ENCODE peak calls at places on chromosomes 1 and 21, in five cellular contexts. One of them, this sample, is unnamed. For H3K4me1, the result is how much of the 10 kb centered on the place peaks cover.

GRCh38 chr1:52633291-52633754 is 355 bp downstream of the SHISAL2A start:
- DNase-seq in right cardiac atrium: peak
- DNase-seq in cardiac muscle cell: peak
- DNase-seq in A549: no peak
- DNase-seq in Caco-2: peak
- DNase-seq in this sample: peak

GRCh38 chr1:21518774-21519455 is 9.7 kb downstream of the ALPL start:
- DNase-seq in right cardiac atrium: no peak
- DNase-seq in A549: no peak
- DNase-seq in Caco-2: no peak
- DNase-seq in cardiac muscle cell: no peak
- DNase-seq in this sample: no peak

GRCh38 chr1:96660503-96660902 is 61.1 kb upstream of the PTBP2 start:
- DNase-seq in Caco-2: no peak
- DNase-seq in right cardiac atrium: no peak
- DNase-seq in A549: no peak
- DNase-seq in cardiac muscle cell: no peak
- DNase-seq in this sample: no peak

GRCh38 chr1:10637833-10638558 is 158.4 kb downstream of the CASZ1 start:
- DNase-seq in right cardiac atrium: peak
- DNase-seq in A549: no peak
- DNase-seq in Caco-2: no peak
- DNase-seq in cardiac muscle cell: no peak
- DNase-seq in this sample: no peak

GRCh38 chr1:162922196-162922595 is 61.2 kb upstream of the CCDC190 start:
- DNase-seq in right cardiac atrium: no peak
- DNase-seq in Caco-2: no peak
- DNase-seq in cardiac muscle cell: no peak
- DNase-seq in A549: no peak
- DNase-seq in this sample: no peak

GRCh38 chr1:41476807-41477361 is 7.6 kb downstream of the EDN2 start:
- DNase-seq in A549: no peak
- DNase-seq in Caco-2: no peak
- DNase-seq in cardiac muscle cell: no peak
- DNase-seq in right cardiac atrium: peak
- DNase-seq in this sample: peak

GRCh38 chr1:24043345-24044032 is 63.4 kb upstream of the SRSF10 start:
- DNase-seq in cardiac muscle cell: no peak
- DNase-seq in Caco-2: no peak
- DNase-seq in right cardiac atrium: no peak
- DNase-seq in A549: no peak
- DNase-seq in this sample: no peak

GRCh38 chr21:15172963-15173362 is 108.2 kb upstream of the NRIP1 start:
- DNase-seq in cardiac muscle cell: no peak
- DNase-seq in A549: no peak
- DNase-seq in Caco-2: no peak
- DNase-seq in right cardiac atrium: no peak
- DNase-seq in this sample: no peak

GRCh38 chr21:17388226-17388625 is 124.6 kb upstream of the CXADR start:
- DNase-seq in right cardiac atrium: peak
- DNase-seq in A549: no peak
- DNase-seq in Caco-2: no peak
- DNase-seq in cardiac muscle cell: no peak
- DNase-seq in this sample: no peak

GRCh38 chr1:82604524-82604923 is 803.8 kb downstream of the ADGRL2 start:
- DNase-seq in Caco-2: peak
- DNase-seq in right cardiac atrium: no peak
- DNase-seq in A549: peak
- DNase-seq in cardiac muscle cell: peak
- DNase-seq in this sample: no peak

GRCh38 chr1:80675469-80675868 is 1125.3 kb upstream of the ADGRL2 start:
- DNase-seq in Caco-2: no peak
- DNase-seq in A549: no peak
- DNase-seq in cardiac muscle cell: no peak
- DNase-seq in right cardiac atrium: no peak
- DNase-seq in this sample: no peak

GRCh38 chr1:175620380-175620779 is 123.0 kb downstream of the TNR start:
- DNase-seq in Caco-2: no peak
- DNase-seq in cardiac muscle cell: no peak
- DNase-seq in A549: no peak
- DNase-seq in right cardiac atrium: no peak
- DNase-seq in this sample: no peak

GRCh38 chr1:38403667-38404066 is 357.1 kb upstream of the POU3F1 start:
- DNase-seq in right cardiac atrium: no peak
- DNase-seq in cardiac muscle cell: no peak
- DNase-seq in Caco-2: peak
- DNase-seq in A549: no peak
- DNase-seq in this sample: no peak

GRCh38 chr1:65717815-65718454 is 74.8 kb upstream of the PDE4B start:
- DNase-seq in A549: peak
- DNase-seq in right cardiac atrium: no peak
- DNase-seq in Caco-2: peak
- DNase-seq in cardiac muscle cell: no peak
- DNase-seq in this sample: no peak

GRCh38 chr1:207051615-207051943 is 571 bp upstream of the YOD1 start:
- DNase-seq in A549: no peak
- DNase-seq in Caco-2: no peak
- DNase-seq in right cardiac atrium: no peak
- DNase-seq in cardiac muscle cell: no peak
- DNase-seq in this sample: no peak
- H3K4me1 ChIP-seq in A549: under half
- H3K4me1 ChIP-seq in Caco-2: under half
- H3K4me1 ChIP-seq in right cardiac atrium: under half
- H3K4me1 ChIP-seq in cardiac muscle cell: under half
- H3K4me1 ChIP-seq in this sample: half or more

GRCh38 chr1:109788695-109789521 is 25.2 kb upstream of the EPS8L3 start:
- DNase-seq in cardiac muscle cell: peak
- DNase-seq in Caco-2: peak
- DNase-seq in A549: peak
- DNase-seq in right cardiac atrium: peak
- DNase-seq in this sample: peak
- H3K4me1 ChIP-seq in cardiac muscle cell: half or more
- H3K4me1 ChIP-seq in Caco-2: under half
- H3K4me1 ChIP-seq in A549: half or more
- H3K4me1 ChIP-seq in right cardiac atrium: under half
- H3K4me1 ChIP-seq in this sample: half or more

GRCh38 chr1:59674605-59675004 is 140.1 kb upstream of the HOOK1 start:
- DNase-seq in cardiac muscle cell: no peak
- DNase-seq in right cardiac atrium: no peak
- DNase-seq in A549: no peak
- DNase-seq in Caco-2: no peak
- DNase-seq in this sample: no peak

GRCh38 chr1:59678065-59678808 is 136.5 kb upstream of the HOOK1 start:
- DNase-seq in cardiac muscle cell: no peak
- DNase-seq in Caco-2: no peak
- DNase-seq in A549: no peak
- DNase-seq in right cardiac atrium: no peak
- DNase-seq in this sample: no peak

GRCh38 chr1:59680044-59680443 is 134.7 kb upstream of the HOOK1 start:
- DNase-seq in Caco-2: no peak
- DNase-seq in cardiac muscle cell: no peak
- DNase-seq in right cardiac atrium: no peak
- DNase-seq in A549: no peak
- DNase-seq in this sample: no peak

GRCh38 chr1:59682405-59683080 is 132.2 kb upstream of the HOOK1 start:
- DNase-seq in right cardiac atrium: no peak
- DNase-seq in A549: no peak
- DNase-seq in Caco-2: no peak
- DNase-seq in cardiac muscle cell: no peak
- DNase-seq in this sample: no peak

DNA sequence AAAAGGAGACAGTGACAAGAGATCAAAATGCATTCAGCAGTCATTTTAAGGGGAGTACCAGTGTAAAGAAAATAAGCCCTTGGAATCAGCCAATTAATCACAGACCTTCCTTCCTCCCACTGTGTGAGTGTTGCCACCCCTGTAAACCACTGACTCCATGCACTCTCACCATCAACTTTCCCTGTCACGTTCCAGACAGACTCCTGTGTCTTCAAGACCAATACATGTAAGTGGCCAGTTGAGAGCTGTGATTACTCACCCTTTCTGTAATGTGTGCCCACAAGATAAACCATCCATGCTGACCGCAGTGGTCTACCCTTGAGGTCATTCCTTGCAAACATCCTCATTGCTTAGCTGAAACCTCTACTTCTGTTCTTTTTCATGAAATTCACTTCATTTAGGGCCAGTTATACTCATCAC is 135.9 kb upstream of the HOOK1 start:
- DNase-seq in cardiac muscle cell: peak
- DNase-seq in A549: peak
- DNase-seq in right cardiac atrium: no peak
- DNase-seq in Caco-2: no peak
- DNase-seq in this sample: no peak
- H3K4me1 ChIP-seq in cardiac muscle cell: under half
- H3K4me1 ChIP-seq in A549: under half
- H3K4me1 ChIP-seq in right cardiac atrium: under half
- H3K4me1 ChIP-seq in Caco-2: under half
- H3K4me1 ChIP-seq in this sample: half or more

DNA sequence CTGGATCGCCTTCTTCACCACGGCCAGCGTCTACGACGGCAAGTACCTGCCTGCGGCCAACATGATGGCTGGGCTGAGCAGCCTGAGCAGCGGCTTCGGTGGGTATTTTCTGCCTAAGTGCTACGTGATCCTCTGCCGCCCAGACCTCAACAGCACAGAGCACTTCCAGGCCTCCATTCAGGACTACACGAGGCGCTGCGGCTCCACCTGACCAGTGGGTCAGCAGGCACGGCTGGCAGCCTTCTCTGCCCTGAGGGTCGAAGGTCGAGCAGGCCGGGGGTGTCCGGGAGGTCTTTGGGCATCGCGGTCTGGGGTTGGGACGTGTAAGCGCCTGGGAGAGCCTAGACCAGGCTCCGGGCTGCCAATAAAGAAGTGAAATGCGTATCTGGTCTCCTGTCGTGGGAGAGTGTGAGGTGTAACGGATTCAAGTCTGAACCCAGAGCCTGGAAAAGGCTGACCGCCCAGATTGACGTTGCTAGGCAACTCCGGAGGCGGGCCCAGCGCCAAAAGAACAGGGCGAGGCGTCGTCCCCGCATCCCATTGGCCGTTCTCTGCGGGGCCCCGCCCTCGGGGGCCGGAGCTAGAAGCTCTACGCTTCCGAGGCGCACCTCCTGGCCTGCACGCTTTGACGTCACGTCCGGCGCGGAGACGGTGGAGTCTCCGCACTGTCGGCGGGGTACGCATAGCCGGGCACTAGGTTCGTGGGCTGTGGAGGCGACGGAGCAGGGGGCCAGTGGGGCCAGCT is at the start of gene ZBTB48:
- DNase-seq in cardiac muscle cell: peak
- DNase-seq in A549: peak
- DNase-seq in Caco-2: peak
- DNase-seq in right cardiac atrium: peak
- DNase-seq in this sample: peak
- H3K4me1 ChIP-seq in cardiac muscle cell: under half
- H3K4me1 ChIP-seq in A549: under half
- H3K4me1 ChIP-seq in Caco-2: under half
- H3K4me1 ChIP-seq in right cardiac atrium: under half
- H3K4me1 ChIP-seq in this sample: under half

DNA sequence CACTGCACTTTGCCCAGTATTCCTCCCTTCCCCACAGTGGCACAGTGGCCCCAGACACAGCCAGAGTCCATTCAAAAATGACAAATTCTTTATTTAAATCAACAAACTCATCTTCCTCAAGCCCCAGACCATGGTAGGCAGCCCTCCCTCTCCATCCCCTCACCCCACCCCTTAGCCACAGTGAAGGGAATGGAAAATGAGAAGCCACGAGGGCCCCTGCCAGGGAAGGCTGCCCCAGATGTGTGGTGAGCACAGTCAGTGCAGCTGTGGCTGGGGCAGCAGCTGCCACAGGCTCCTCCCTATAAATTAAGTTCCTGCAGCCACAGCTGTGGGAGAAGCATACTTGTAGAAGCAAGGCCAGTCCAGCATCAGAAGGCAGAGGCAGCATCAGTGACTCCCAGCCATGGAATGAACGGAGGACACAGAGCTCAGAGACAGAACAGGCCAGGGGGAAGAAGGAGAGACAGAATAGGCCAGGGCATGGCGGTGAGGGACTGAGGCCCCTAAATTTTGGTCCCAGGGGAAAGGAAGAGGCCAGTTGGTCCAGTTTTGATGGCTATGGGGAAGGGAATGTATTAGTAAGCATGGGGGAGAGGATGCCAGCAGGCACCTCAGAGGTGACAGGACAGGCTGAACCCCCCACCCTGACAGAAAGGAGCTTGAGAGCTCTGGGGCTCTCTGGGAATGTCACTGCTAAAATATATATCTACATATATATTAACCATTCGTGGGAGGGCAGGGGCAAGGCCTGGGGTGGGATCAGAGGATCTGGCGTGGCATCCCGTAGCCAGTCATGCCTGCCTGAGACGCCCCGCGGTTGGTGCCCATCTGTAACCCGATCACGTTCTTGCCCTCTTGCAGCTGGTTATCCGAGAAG is 7.0 kb downstream of the TAGLN2 start:
- DNase-seq in right cardiac atrium: no peak
- DNase-seq in cardiac muscle cell: no peak
- DNase-seq in Caco-2: no peak
- DNase-seq in A549: no peak
- DNase-seq in this sample: no peak
- H3K4me1 ChIP-seq in right cardiac atrium: under half
- H3K4me1 ChIP-seq in cardiac muscle cell: under half
- H3K4me1 ChIP-seq in Caco-2: half or more
- H3K4me1 ChIP-seq in A549: half or more
- H3K4me1 ChIP-seq in this sample: half or more

GRCh38 chr1:91006113-91006908 is 15.5 kb downstream of the ZNF644 start:
- DNase-seq in Caco-2: no peak
- DNase-seq in cardiac muscle cell: no peak
- DNase-seq in A549: no peak
- DNase-seq in right cardiac atrium: no peak
- DNase-seq in this sample: no peak
- H3K4me1 ChIP-seq in Caco-2: under half
- H3K4me1 ChIP-seq in cardiac muscle cell: under half
- H3K4me1 ChIP-seq in A549: under half
- H3K4me1 ChIP-seq in right cardiac atrium: under half
- H3K4me1 ChIP-seq in this sample: under half

GRCh38 chr1:167614851-167615250 is 15.2 kb upstream of the RCSD1 start:
- DNase-seq in Caco-2: no peak
- DNase-seq in A549: no peak
- DNase-seq in cardiac muscle cell: no peak
- DNase-seq in right cardiac atrium: no peak
- DNase-seq in this sample: no peak
- H3K4me1 ChIP-seq in Caco-2: under half
- H3K4me1 ChIP-seq in A549: under half
- H3K4me1 ChIP-seq in cardiac muscle cell: under half
- H3K4me1 ChIP-seq in right cardiac atrium: under half
- H3K4me1 ChIP-seq in this sample: under half

GRCh38 chr1:54379481-54380284 is 26.5 kb downstream of the SSBP3 start:
- DNase-seq in cardiac muscle cell: no peak
- DNase-seq in Caco-2: no peak
- DNase-seq in right cardiac atrium: peak
- DNase-seq in A549: no peak
- DNase-seq in this sample: no peak
- H3K4me1 ChIP-seq in cardiac muscle cell: half or more
- H3K4me1 ChIP-seq in Caco-2: under half
- H3K4me1 ChIP-seq in right cardiac atrium: under half
- H3K4me1 ChIP-seq in A549: under half
- H3K4me1 ChIP-seq in this sample: half or more

This sample was measured in lower lobe of right lung.